ENCODE peak calls at places on chromosomes 4 and X, in five cellular contexts. One of them, this sample, is unnamed.

GRCh38 chrX:14095702-14096101 is 66.0 kb upstream of the GEMIN8 start:
- DNase-seq in GM12865: peak; percentile 57
- DNase-seq in endodermal cell: peak; percentile 74
- DNase-seq in cardiac fibroblast: peak; percentile 72
- DNase-seq in CD8-positive, alpha-beta T cell: peak; percentile 22
- DNase-seq in this sample: peak; percentile 16

GRCh38 chr4:38371391-38371851 is 292.6 kb upstream of the KLF3 start:
- DNase-seq in GM12865: no peak
- DNase-seq in endodermal cell: no peak
- DNase-seq in cardiac fibroblast: peak; percentile 27
- DNase-seq in CD8-positive, alpha-beta T cell: no peak
- DNase-seq in this sample: no peak

GRCh38 chrX:129606918-129607317 is 47.8 kb downstream of the APLN start:
- DNase-seq in GM12865: peak; percentile 49
- DNase-seq in endodermal cell: peak; percentile 80
- DNase-seq in cardiac fibroblast: peak; percentile 62
- DNase-seq in CD8-positive, alpha-beta T cell: peak; percentile 60
- DNase-seq in this sample: peak; percentile 37

GRCh38 chr4:61200991-61201526 is 933 bp downstream of the ADGRL3 start:
- DNase-seq in GM12865: no peak
- DNase-seq in endodermal cell: peak; percentile 78
- DNase-seq in cardiac fibroblast: peak; percentile 59
- DNase-seq in CD8-positive, alpha-beta T cell: no peak
- DNase-seq in this sample: peak; percentile 25

GRCh38 chrX:150085881-150086280 is 147.6 kb upstream of the EOLA2 start:
- DNase-seq in GM12865: no peak
- DNase-seq in endodermal cell: no peak
- DNase-seq in cardiac fibroblast: peak; percentile 54
- DNase-seq in CD8-positive, alpha-beta T cell: no peak
- DNase-seq in this sample: no peak

GRCh38 chr4:111806331-111806730 is 338.9 kb upstream of the FAM241A start:
- DNase-seq in GM12865: peak; percentile 9
- DNase-seq in endodermal cell: peak; percentile 83
- DNase-seq in cardiac fibroblast: no peak
- DNase-seq in CD8-positive, alpha-beta T cell: no peak
- DNase-seq in this sample: no peak

GRCh38 chr4:5370286-5370685 is 319.0 kb downstream of the STK32B start:
- DNase-seq in GM12865: no peak
- DNase-seq in endodermal cell: no peak
- DNase-seq in cardiac fibroblast: no peak
- DNase-seq in CD8-positive, alpha-beta T cell: no peak
- DNase-seq in this sample: no peak

GRCh38 chr4:168797176-168797575 is 212.9 kb downstream of the CBR4 start:
- DNase-seq in GM12865: no peak
- DNase-seq in endodermal cell: no peak
- DNase-seq in cardiac fibroblast: peak; percentile 88
- DNase-seq in CD8-positive, alpha-beta T cell: no peak
- DNase-seq in this sample: no peak

GRCh38 chr4:2742823-2743517 is 13.2 kb downstream of the TNIP2 start:
- DNase-seq in GM12865: no peak
- DNase-seq in endodermal cell: no peak
- DNase-seq in cardiac fibroblast: no peak
- DNase-seq in CD8-positive, alpha-beta T cell: no peak
- DNase-seq in this sample: no peak

GRCh38 chrX:53445977-53446376 is 11.8 kb upstream of the HSD17B10 start:
- DNase-seq in GM12865: peak; percentile 49
- DNase-seq in endodermal cell: peak; percentile 77
- DNase-seq in cardiac fibroblast: peak; percentile 49
- DNase-seq in CD8-positive, alpha-beta T cell: peak; percentile 43
- DNase-seq in this sample: no peak

GRCh38 chr4:139819082-139819481 is 153.5 kb downstream of the MGST2 start:
- DNase-seq in GM12865: no peak
- DNase-seq in endodermal cell: no peak
- DNase-seq in cardiac fibroblast: no peak
- DNase-seq in CD8-positive, alpha-beta T cell: no peak
- DNase-seq in this sample: no peak

GRCh38 chr4:111678908-111679307 is 466.3 kb upstream of the FAM241A start:
- DNase-seq in GM12865: no peak
- DNase-seq in endodermal cell: no peak
- DNase-seq in cardiac fibroblast: no peak
- DNase-seq in CD8-positive, alpha-beta T cell: no peak
- DNase-seq in this sample: no peak

GRCh38 chr4:85369703-85370380 is 105.1 kb upstream of the ARHGAP24 start:
- DNase-seq in GM12865: no peak
- DNase-seq in endodermal cell: no peak
- DNase-seq in cardiac fibroblast: no peak
- DNase-seq in CD8-positive, alpha-beta T cell: no peak
- DNase-seq in this sample: no peak
- TF ChIP-seq CTCF in GM12865: no peak
- TF ChIP-seq CTCF in endodermal cell: no peak
- TF ChIP-seq CTCF in cardiac fibroblast: peak; percentile 18
- TF ChIP-seq CTCF in CD8-positive, alpha-beta T cell: no peak
- TF ChIP-seq CTCF in this sample: no peak

GRCh38 chr4:81604683-81605082 is 133.0 kb upstream of the RASGEF1B start:
- DNase-seq in GM12865: no peak
- DNase-seq in endodermal cell: no peak
- DNase-seq in cardiac fibroblast: no peak
- DNase-seq in CD8-positive, alpha-beta T cell: no peak
- DNase-seq in this sample: no peak

GRCh38 chr4:81607947-81608346 is 136.2 kb upstream of the RASGEF1B start:
- DNase-seq in GM12865: no peak
- DNase-seq in endodermal cell: no peak
- DNase-seq in cardiac fibroblast: peak; percentile 39
- DNase-seq in CD8-positive, alpha-beta T cell: no peak
- DNase-seq in this sample: no peak

GRCh38 chr4:81606166-81606565 is 134.5 kb upstream of the RASGEF1B start:
- DNase-seq in GM12865: no peak
- DNase-seq in endodermal cell: no peak
- DNase-seq in cardiac fibroblast: no peak
- DNase-seq in CD8-positive, alpha-beta T cell: no peak
- DNase-seq in this sample: no peak

GRCh38 chr4:81605278-81605677 is 133.6 kb upstream of the RASGEF1B start:
- DNase-seq in GM12865: peak; percentile 5
- DNase-seq in endodermal cell: no peak
- DNase-seq in cardiac fibroblast: no peak
- DNase-seq in CD8-positive, alpha-beta T cell: no peak
- DNase-seq in this sample: no peak

DNA sequence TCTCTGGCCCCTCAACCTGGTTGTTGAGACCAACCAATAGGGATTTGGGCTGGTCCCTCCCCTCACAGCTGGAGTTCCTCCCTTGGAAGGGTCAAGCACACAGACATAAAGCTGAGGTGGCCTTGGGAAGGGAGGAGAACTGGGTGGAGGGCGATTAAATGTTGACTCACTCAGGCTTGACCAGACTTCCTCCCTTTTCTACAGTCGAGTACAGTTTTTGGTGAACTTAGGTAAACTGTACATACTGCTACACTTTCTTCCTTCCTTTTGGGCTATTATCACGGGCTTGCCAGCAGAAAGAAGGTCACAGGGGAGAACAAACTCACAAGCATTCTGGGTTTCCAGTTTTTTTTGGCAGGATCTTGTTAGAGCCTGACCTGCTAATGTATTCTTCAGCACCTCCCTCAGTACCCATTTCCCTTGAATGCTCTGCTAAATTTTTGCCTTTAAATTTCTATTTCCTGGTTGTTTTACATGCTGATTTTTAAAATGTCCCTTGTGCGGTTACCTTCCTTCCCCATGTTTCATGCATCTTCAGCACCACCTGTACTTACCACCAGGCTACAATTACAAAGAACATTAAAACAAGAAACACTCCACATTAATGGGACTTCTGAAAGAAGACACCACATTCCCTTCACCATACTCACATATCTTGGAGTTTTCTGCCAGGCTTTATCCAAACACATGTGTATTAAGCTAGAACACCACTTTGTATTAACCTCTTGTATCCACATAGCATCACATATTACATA is 135.3 kb upstream of the RASGEF1B start:
- DNase-seq in GM12865: no peak
- DNase-seq in endodermal cell: peak; percentile 67
- DNase-seq in cardiac fibroblast: peak; percentile 48
- DNase-seq in CD8-positive, alpha-beta T cell: peak; percentile 13
- DNase-seq in this sample: no peak
- TF ChIP-seq CTCF in GM12865: no peak
- TF ChIP-seq CTCF in endodermal cell: peak; percentile 34
- TF ChIP-seq CTCF in cardiac fibroblast: no peak
- TF ChIP-seq CTCF in CD8-positive, alpha-beta T cell: no peak
- TF ChIP-seq CTCF in this sample: no peak

DNA sequence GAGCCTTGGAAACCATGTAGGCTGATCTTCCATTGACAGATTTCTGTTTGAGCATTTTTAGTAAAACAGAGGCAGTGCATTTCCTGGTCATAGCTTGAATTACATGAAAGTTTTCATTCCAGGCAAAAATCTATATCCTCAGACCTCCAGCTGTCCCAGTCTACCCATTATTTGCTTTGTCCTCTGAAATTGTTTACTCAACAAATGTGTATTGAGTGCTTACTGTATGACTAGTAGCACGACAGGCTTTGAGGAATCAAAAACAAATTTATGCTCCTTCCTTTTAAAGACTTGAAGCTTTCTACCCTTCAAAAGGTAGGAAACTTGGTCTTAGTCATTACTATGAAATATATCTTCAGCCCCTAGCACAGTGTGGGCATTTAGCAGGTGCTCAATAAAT is 307.9 kb upstream of the IGFBP7 start:
- DNase-seq in GM12865: no peak
- DNase-seq in endodermal cell: no peak
- DNase-seq in cardiac fibroblast: no peak
- DNase-seq in CD8-positive, alpha-beta T cell: no peak
- DNase-seq in this sample: no peak
- TF ChIP-seq CTCF in GM12865: no peak
- TF ChIP-seq CTCF in endodermal cell: no peak
- TF ChIP-seq CTCF in cardiac fibroblast: no peak
- TF ChIP-seq CTCF in CD8-positive, alpha-beta T cell: no peak
- TF ChIP-seq CTCF in this sample: no peak

GRCh38 chr4:762211-763190 is 56.9 kb downstream of the PCGF3 start:
- DNase-seq in GM12865: no peak
- DNase-seq in endodermal cell: no peak
- DNase-seq in cardiac fibroblast: peak; percentile 30
- DNase-seq in CD8-positive, alpha-beta T cell: no peak
- DNase-seq in this sample: no peak
- TF ChIP-seq CTCF in GM12865: peak; percentile 8
- TF ChIP-seq CTCF in endodermal cell: peak; percentile 56
- TF ChIP-seq CTCF in cardiac fibroblast: peak; percentile 35
- TF ChIP-seq CTCF in CD8-positive, alpha-beta T cell: no peak
- TF ChIP-seq CTCF in this sample: no peak

GRCh38 chrX:10725071-10725470 is 104.7 kb upstream of the MID1 start:
- DNase-seq in GM12865: no peak
- DNase-seq in endodermal cell: no peak
- DNase-seq in cardiac fibroblast: no peak
- DNase-seq in CD8-positive, alpha-beta T cell: no peak
- DNase-seq in this sample: peak; percentile 8
- TF ChIP-seq CTCF in GM12865: peak; percentile 34
- TF ChIP-seq CTCF in endodermal cell: peak; percentile 64
- TF ChIP-seq CTCF in cardiac fibroblast: no peak
- TF ChIP-seq CTCF in CD8-positive, alpha-beta T cell: no peak
- TF ChIP-seq CTCF in this sample: no peak

DNA sequence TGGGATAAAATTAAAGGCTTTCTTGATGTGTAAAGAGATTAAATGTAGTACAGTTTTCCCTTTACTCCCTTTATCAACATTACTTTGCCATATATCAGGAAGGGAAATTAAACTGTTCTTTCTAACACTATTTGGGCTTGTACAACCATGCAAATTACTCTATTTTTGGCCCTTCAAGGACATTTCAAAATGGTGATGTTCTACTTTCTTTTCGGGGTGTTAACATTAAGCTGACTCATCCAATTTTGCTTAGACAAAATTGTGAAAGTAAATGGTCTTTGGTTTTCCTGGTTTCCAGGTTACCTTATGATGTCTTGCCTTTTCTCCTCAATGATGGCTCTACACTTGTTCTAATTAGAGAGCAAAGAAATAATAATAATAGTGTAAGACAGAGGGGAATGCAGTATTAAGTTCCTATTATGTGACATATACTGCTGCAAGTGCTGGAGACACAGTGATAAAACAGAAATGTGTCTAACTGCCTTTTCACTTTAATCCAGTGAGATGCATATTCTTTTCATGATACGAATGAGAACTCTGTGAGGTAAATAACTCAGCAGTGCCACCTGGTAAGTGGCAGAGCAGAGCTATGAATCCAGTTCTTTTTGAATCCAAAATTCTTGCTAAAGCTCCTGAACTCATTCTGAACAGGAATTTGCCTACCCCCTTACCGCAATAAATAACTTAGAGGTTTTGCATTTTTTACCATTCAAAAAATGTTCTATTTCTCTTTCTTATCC is 35.7 kb upstream of the PDE5A start:
- DNase-seq in GM12865: peak; percentile 6
- DNase-seq in endodermal cell: no peak
- DNase-seq in cardiac fibroblast: no peak
- DNase-seq in CD8-positive, alpha-beta T cell: no peak
- DNase-seq in this sample: no peak
- TF ChIP-seq CTCF in GM12865: no peak
- TF ChIP-seq CTCF in endodermal cell: no peak
- TF ChIP-seq CTCF in cardiac fibroblast: no peak
- TF ChIP-seq CTCF in CD8-positive, alpha-beta T cell: no peak
- TF ChIP-seq CTCF in this sample: no peak

This sample was measured in GM20000.